ENCODE peak calls at places on chromosomes 1 and 21, in eight cellular contexts. One of them, this sample, is unnamed.

GRCh38 chr1:115674011-115674410 is 32.2 kb downstream of the VANGL1 start:
- DNase-seq in H9: no peak
- DNase-seq in lung: no peak
- DNase-seq in GM06990: no peak
- DNase-seq in ascending aorta: no peak
- DNase-seq in AG04449: no peak
- DNase-seq in brain microvascular endothelial cell: no peak
- DNase-seq in OCI-LY7: no peak
- DNase-seq in this sample: no peak

GRCh38 chr1:182185147-182185546 is 123.6 kb upstream of the ZNF648 start:
- DNase-seq in ascending aorta: no peak
- DNase-seq in lung: no peak
- DNase-seq in OCI-LY7: no peak
- DNase-seq in H9: no peak
- DNase-seq in brain microvascular endothelial cell: no peak
- DNase-seq in GM06990: no peak
- DNase-seq in AG04449: no peak
- DNase-seq in this sample: no peak

GRCh38 chr1:218345673-218346390 is 696 bp downstream of the TGFB2 start:
- DNase-seq in GM06990: peak; percentile 71
- DNase-seq in lung: peak; percentile 57
- DNase-seq in AG04449: no peak
- DNase-seq in H9: peak; percentile 65
- DNase-seq in brain microvascular endothelial cell: peak; percentile 64
- DNase-seq in OCI-LY7: peak; percentile 11
- DNase-seq in ascending aorta: peak; percentile 83
- DNase-seq in this sample: peak; percentile 66

GRCh38 chr21:28127390-28127789 is 865.3 kb downstream of the LTN1 start:
- DNase-seq in brain microvascular endothelial cell: no peak
- DNase-seq in H9: no peak
- DNase-seq in lung: no peak
- DNase-seq in OCI-LY7: no peak
- DNase-seq in ascending aorta: no peak
- DNase-seq in AG04449: no peak
- DNase-seq in GM06990: no peak
- DNase-seq in this sample: no peak

GRCh38 chr1:235866207-235866912 is at the start of gene LYST:
- DNase-seq in OCI-LY7: peak; percentile 63
- DNase-seq in lung: peak; percentile 47
- DNase-seq in AG04449: no peak
- DNase-seq in brain microvascular endothelial cell: peak; percentile 50
- DNase-seq in ascending aorta: peak; percentile 67
- DNase-seq in GM06990: peak; percentile 79
- DNase-seq in H9: peak; percentile 46
- DNase-seq in this sample: peak; percentile 62

GRCh38 chr1:42146916-42147320 is 6.3 kb upstream of the GUCA2B start:
- DNase-seq in ascending aorta: peak; percentile 68
- DNase-seq in OCI-LY7: peak; percentile 63
- DNase-seq in lung: peak; percentile 88
- DNase-seq in GM06990: no peak
- DNase-seq in H9: peak; percentile 89
- DNase-seq in brain microvascular endothelial cell: peak; percentile 56
- DNase-seq in AG04449: no peak
- DNase-seq in this sample: peak; percentile 32

GRCh38 chr1:119541389-119541788 is 34.4 kb downstream of the HSD3B1 start:
- DNase-seq in GM06990: no peak
- DNase-seq in H9: no peak
- DNase-seq in lung: no peak
- DNase-seq in ascending aorta: no peak
- DNase-seq in AG04449: no peak
- DNase-seq in OCI-LY7: no peak
- DNase-seq in brain microvascular endothelial cell: no peak
- DNase-seq in this sample: no peak

GRCh38 chr1:161439280-161440232 is 65.7 kb upstream of the FCGR2A start:
- DNase-seq in brain microvascular endothelial cell: peak; percentile 29
- DNase-seq in GM06990: peak; percentile 77
- DNase-seq in OCI-LY7: peak; percentile 26
- DNase-seq in ascending aorta: peak; percentile 62
- DNase-seq in lung: peak; percentile 38
- DNase-seq in H9: peak; percentile 56
- DNase-seq in AG04449: no peak
- DNase-seq in this sample: no peak

GRCh38 chr1:40710581-40711315 is 19.2 kb downstream of the NFYC start:
- DNase-seq in GM06990: no peak
- DNase-seq in ascending aorta: no peak
- DNase-seq in H9: no peak
- DNase-seq in brain microvascular endothelial cell: no peak
- DNase-seq in lung: no peak
- DNase-seq in AG04449: no peak
- DNase-seq in OCI-LY7: no peak
- DNase-seq in this sample: no peak

GRCh38 chr1:116556289-116557006 is 14.4 kb downstream of the CD58 start:
- DNase-seq in AG04449: no peak
- DNase-seq in brain microvascular endothelial cell: peak; percentile 96
- DNase-seq in lung: no peak
- DNase-seq in OCI-LY7: no peak
- DNase-seq in ascending aorta: peak; percentile 87
- DNase-seq in GM06990: peak; percentile 82
- DNase-seq in H9: no peak
- DNase-seq in this sample: peak; percentile 72

GRCh38 chr1:213295860-213296259 is 244.8 kb downstream of the RPS6KC1 start:
- DNase-seq in OCI-LY7: no peak
- DNase-seq in H9: no peak
- DNase-seq in lung: no peak
- DNase-seq in AG04449: no peak
- DNase-seq in brain microvascular endothelial cell: no peak
- DNase-seq in GM06990: no peak
- DNase-seq in ascending aorta: no peak
- DNase-seq in this sample: no peak

GRCh38 chr1:157105988-157106812 is 6.6 kb upstream of the ETV3L start:
- DNase-seq in ascending aorta: peak; percentile 74
- DNase-seq in lung: no peak
- DNase-seq in brain microvascular endothelial cell: peak; percentile 91
- DNase-seq in H9: no peak
- DNase-seq in AG04449: peak; percentile 74
- DNase-seq in GM06990: peak; percentile 60
- DNase-seq in OCI-LY7: no peak
- DNase-seq in this sample: peak; percentile 79

GRCh38 chr1:162380061-162380846 is 1.3 kb upstream of the C1orf226 start:
- DNase-seq in GM06990: no peak
- DNase-seq in AG04449: no peak
- DNase-seq in ascending aorta: no peak
- DNase-seq in H9: no peak
- DNase-seq in brain microvascular endothelial cell: no peak
- DNase-seq in lung: no peak
- DNase-seq in OCI-LY7: no peak
- DNase-seq in this sample: no peak

GRCh38 chr1:182739545-182739944 is 50.0 kb upstream of the NPL start:
- DNase-seq in OCI-LY7: no peak
- DNase-seq in ascending aorta: no peak
- DNase-seq in H9: peak; percentile 69
- DNase-seq in GM06990: no peak
- DNase-seq in brain microvascular endothelial cell: peak; percentile 25
- DNase-seq in lung: no peak
- DNase-seq in AG04449: no peak
- DNase-seq in this sample: no peak

GRCh38 chr1:215257280-215257679 is 174.7 kb downstream of the KCNK2 start:
- DNase-seq in H9: no peak
- DNase-seq in brain microvascular endothelial cell: no peak
- DNase-seq in OCI-LY7: no peak
- DNase-seq in ascending aorta: no peak
- DNase-seq in lung: no peak
- DNase-seq in AG04449: no peak
- DNase-seq in GM06990: no peak
- DNase-seq in this sample: no peak

GRCh38 chr1:172697463-172698100 is 38.7 kb downstream of the FASLG start:
- DNase-seq in GM06990: peak; percentile 50
- DNase-seq in H9: no peak
- DNase-seq in AG04449: no peak
- DNase-seq in OCI-LY7: peak; percentile 4
- DNase-seq in lung: no peak
- DNase-seq in ascending aorta: no peak
- DNase-seq in brain microvascular endothelial cell: no peak
- DNase-seq in this sample: no peak

GRCh38 chr1:161201828-161202712 is at the start of gene NDUFS2:
- DNase-seq in H9: peak; percentile 99
- DNase-seq in AG04449: peak; percentile 95
- DNase-seq in GM06990: peak; percentile 90
- DNase-seq in brain microvascular endothelial cell: peak; percentile 99
- DNase-seq in lung: peak; percentile 98
- DNase-seq in OCI-LY7: peak; percentile 99
- DNase-seq in ascending aorta: peak; percentile 100
- DNase-seq in this sample: peak; percentile 99

GRCh38 chr1:211800925-211801607 is 29.5 kb downstream of the LPGAT1 start:
- DNase-seq in GM06990: no peak
- DNase-seq in H9: no peak
- DNase-seq in AG04449: no peak
- DNase-seq in OCI-LY7: no peak
- DNase-seq in brain microvascular endothelial cell: no peak
- DNase-seq in ascending aorta: no peak
- DNase-seq in lung: no peak
- DNase-seq in this sample: no peak

GRCh38 chr1:58926177-58926576 is 142.3 kb upstream of the JUN start:
- DNase-seq in GM06990: no peak
- DNase-seq in lung: no peak
- DNase-seq in brain microvascular endothelial cell: no peak
- DNase-seq in OCI-LY7: no peak
- DNase-seq in ascending aorta: no peak
- DNase-seq in AG04449: no peak
- DNase-seq in H9: no peak
- DNase-seq in this sample: no peak

GRCh38 chr21:16211339-16212303 is 481.8 kb downstream of the USP25 start:
- DNase-seq in OCI-LY7: no peak
- DNase-seq in brain microvascular endothelial cell: peak; percentile 22
- DNase-seq in GM06990: no peak
- DNase-seq in ascending aorta: no peak
- DNase-seq in lung: no peak
- DNase-seq in AG04449: no peak
- DNase-seq in H9: no peak
- DNase-seq in this sample: peak; percentile 7

GRCh38 chr1:36691374-36691773 is 208.7 kb upstream of the CSF3R start:
- DNase-seq in H9: peak; percentile 9
- DNase-seq in brain microvascular endothelial cell: no peak
- DNase-seq in ascending aorta: no peak
- DNase-seq in OCI-LY7: no peak
- DNase-seq in AG04449: no peak
- DNase-seq in GM06990: no peak
- DNase-seq in lung: no peak
- DNase-seq in this sample: no peak

DNA sequence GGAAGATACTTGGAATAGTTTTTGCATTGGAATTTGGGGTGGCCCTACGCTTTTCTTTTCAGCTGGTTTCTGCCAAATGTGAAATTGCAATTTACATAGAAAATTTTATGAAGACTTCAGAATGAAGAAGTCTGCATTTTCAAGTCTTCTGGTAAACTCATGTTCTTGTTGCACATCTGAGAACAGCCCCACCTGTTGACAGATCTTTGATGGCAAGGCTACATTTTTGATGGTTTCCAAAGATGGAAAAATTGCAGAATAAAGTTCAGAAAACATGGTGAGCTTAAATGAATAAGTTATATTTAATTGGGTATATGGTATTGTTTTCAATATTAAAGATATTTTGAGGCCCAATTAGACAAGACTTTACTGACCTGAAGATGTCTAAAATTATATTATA is 25.4 kb downstream of the OLFM3 start:
- DNase-seq in OCI-LY7: no peak
- DNase-seq in lung: no peak
- DNase-seq in H9: no peak
- DNase-seq in GM06990: no peak
- DNase-seq in AG04449: no peak
- DNase-seq in ascending aorta: no peak
- DNase-seq in brain microvascular endothelial cell: no peak
- DNase-seq in this sample: no peak
- TF ChIP-seq CTCF in OCI-LY7: peak; percentile 29
- TF ChIP-seq CTCF in lung: no peak
- TF ChIP-seq CTCF in H9: peak; percentile 54
- TF ChIP-seq CTCF in GM06990: peak; percentile 49
- TF ChIP-seq CTCF in AG04449: no peak
- TF ChIP-seq CTCF in ascending aorta: no peak
- TF ChIP-seq CTCF in brain microvascular endothelial cell: no peak
- TF ChIP-seq CTCF in this sample: no peak

DNA sequence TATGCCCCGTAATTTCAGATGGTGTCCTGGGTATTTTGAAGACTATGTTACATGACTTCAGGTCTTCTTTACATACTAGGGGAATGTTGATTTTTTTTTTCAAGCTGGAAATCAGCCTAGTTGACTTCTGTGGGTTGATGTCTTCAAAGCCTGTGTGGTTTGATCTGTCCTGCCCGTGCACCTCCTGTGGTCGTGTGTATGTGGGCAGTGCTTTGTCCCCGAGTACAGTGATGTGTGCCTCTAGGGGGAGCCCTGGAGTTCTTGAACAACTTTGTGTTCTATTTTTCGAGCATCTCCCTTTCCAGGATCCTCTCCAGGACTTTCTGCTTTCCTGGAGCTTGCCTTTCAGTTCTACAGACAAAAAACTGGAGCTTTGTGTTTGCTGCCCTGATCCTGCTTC is 28.9 kb downstream of the OBSCN start:
- DNase-seq in GM06990: no peak
- DNase-seq in AG04449: no peak
- DNase-seq in H9: peak; percentile 71
- DNase-seq in brain microvascular endothelial cell: peak; percentile 31
- DNase-seq in ascending aorta: no peak
- DNase-seq in OCI-LY7: peak; percentile 56
- DNase-seq in lung: no peak
- DNase-seq in this sample: peak; percentile 40
- TF ChIP-seq CTCF in GM06990: peak; percentile 68
- TF ChIP-seq CTCF in AG04449: peak; percentile 50
- TF ChIP-seq CTCF in H9: peak; percentile 77
- TF ChIP-seq CTCF in brain microvascular endothelial cell: peak; percentile 59
- TF ChIP-seq CTCF in ascending aorta: no peak
- TF ChIP-seq CTCF in OCI-LY7: peak; percentile 75
- TF ChIP-seq CTCF in lung: no peak
- TF ChIP-seq CTCF in this sample: peak; percentile 67

DNA sequence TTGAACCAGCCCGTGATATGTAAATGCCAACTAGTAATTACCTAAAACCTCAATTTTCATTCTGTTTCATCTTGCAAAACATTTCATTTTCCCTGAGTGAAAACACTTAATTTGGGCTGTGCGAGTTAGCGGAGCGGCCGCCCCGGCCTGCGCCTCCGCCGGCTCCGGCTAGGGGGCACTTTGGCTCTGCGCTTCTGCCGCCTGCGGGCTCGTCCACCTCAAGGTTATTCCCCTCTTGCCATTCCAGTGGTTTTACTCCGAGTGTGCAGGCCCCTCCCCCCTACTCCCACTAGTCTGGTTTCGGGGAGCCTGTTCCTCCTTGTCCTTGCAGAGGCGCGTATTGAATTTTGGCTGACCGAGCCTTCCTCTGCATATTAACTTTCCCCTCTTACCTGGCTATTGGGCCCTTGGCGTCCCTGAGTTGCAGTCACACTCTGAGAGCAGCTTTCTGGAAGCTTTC is 55.6 kb downstream of the PEX14 start:
- DNase-seq in OCI-LY7: no peak
- DNase-seq in H9: peak; percentile 78
- DNase-seq in GM06990: no peak
- DNase-seq in brain microvascular endothelial cell: peak; percentile 49
- DNase-seq in AG04449: no peak
- DNase-seq in lung: peak; percentile 76
- DNase-seq in ascending aorta: peak; percentile 66
- DNase-seq in this sample: no peak
- TF ChIP-seq CTCF in OCI-LY7: peak; percentile 14
- TF ChIP-seq CTCF in H9: peak; percentile 93
- TF ChIP-seq CTCF in GM06990: peak; percentile 47
- TF ChIP-seq CTCF in brain microvascular endothelial cell: peak; percentile 89
- TF ChIP-seq CTCF in AG04449: peak; percentile 96
- TF ChIP-seq CTCF in lung: peak; percentile 61
- TF ChIP-seq CTCF in ascending aorta: peak; percentile 51
- TF ChIP-seq CTCF in this sample: peak; percentile 29

GRCh38 chr1:24321150-24321549 is 2.0 kb downstream of the GRHL3 start:
- DNase-seq in OCI-LY7: no peak
- DNase-seq in ascending aorta: no peak
- DNase-seq in AG04449: no peak
- DNase-seq in brain microvascular endothelial cell: no peak
- DNase-seq in GM06990: no peak
- DNase-seq in lung: no peak
- DNase-seq in H9: no peak
- DNase-seq in this sample: no peak
- TF ChIP-seq CTCF in OCI-LY7: peak; percentile 45
- TF ChIP-seq CTCF in ascending aorta: no peak
- TF ChIP-seq CTCF in AG04449: no peak
- TF ChIP-seq CTCF in brain microvascular endothelial cell: peak; percentile 9
- TF ChIP-seq CTCF in GM06990: no peak
- TF ChIP-seq CTCF in lung: no peak
- TF ChIP-seq CTCF in H9: no peak
- TF ChIP-seq CTCF in this sample: no peak

This sample was measured in HFFc6.